ENCODE peak calls at places on chromosomes 6 and 20, in four cellular contexts. One of them, this sample, is unnamed.
A peak's percentile ranks its signal among the peaks of the same experiment; 100 is the strongest.

GRCh38 chr20:14712302-14712739 is 374.9 kb upstream of the FLRT3 start:
- DNase-seq in neural progenitor cell: peak; percentile 41
- DNase-seq in K562: no peak
- DNase-seq in H9: no peak
- DNase-seq in this sample: no peak

GRCh38 chr6:18138906-18139305 is 16.0 kb downstream of the TPMT start:
- DNase-seq in neural progenitor cell: no peak
- DNase-seq in K562: no peak
- DNase-seq in H9: no peak
- DNase-seq in this sample: no peak

GRCh38 chr6:124961784-124962611 is at the start of gene RNF217:
- DNase-seq in neural progenitor cell: peak; percentile 74
- DNase-seq in K562: peak; percentile 86
- DNase-seq in H9: peak; percentile 49
- DNase-seq in this sample: peak; percentile 87

GRCh38 chr6:75855047-75855446 is 106.0 kb downstream of the MYO6 start:
- DNase-seq in neural progenitor cell: peak; percentile 78
- DNase-seq in K562: peak; percentile 21
- DNase-seq in H9: no peak
- DNase-seq in this sample: no peak

GRCh38 chr20:7911586-7912330 is 28.5 kb downstream of the HAO1 start:
- DNase-seq in neural progenitor cell: no peak
- DNase-seq in K562: no peak
- DNase-seq in H9: no peak
- DNase-seq in this sample: no peak

GRCh38 chr20:34111712-34112599 is at the start of gene EIF2S2:
- DNase-seq in neural progenitor cell: peak; percentile 100
- DNase-seq in K562: peak; percentile 92
- DNase-seq in H9: peak; percentile 98
- DNase-seq in this sample: peak; percentile 99

GRCh38 chr6:99282479-99283062 is 66.9 kb downstream of the FAXC start:
- DNase-seq in neural progenitor cell: peak; percentile 13
- DNase-seq in K562: peak; percentile 14
- DNase-seq in H9: no peak
- DNase-seq in this sample: no peak

GRCh38 chr6:111357680-111358079 is 125.3 kb downstream of the REV3L start:
- DNase-seq in neural progenitor cell: no peak
- DNase-seq in K562: no peak
- DNase-seq in H9: no peak
- DNase-seq in this sample: no peak

GRCh38 chr6:6008648-6009421 is 2.1 kb upstream of the NRN1 start:
- DNase-seq in neural progenitor cell: peak; percentile 91
- DNase-seq in K562: peak; percentile 97
- DNase-seq in H9: peak; percentile 92
- DNase-seq in this sample: peak; percentile 91

GRCh38 chr20:3398681-3399252 is 8.7 kb downstream of the DNAAF9 start:
- DNase-seq in neural progenitor cell: no peak
- DNase-seq in K562: no peak
- DNase-seq in H9: no peak
- DNase-seq in this sample: no peak

GRCh38 chr20:50467618-50468373 is 42.4 kb upstream of the PTPN1 start:
- DNase-seq in neural progenitor cell: peak; percentile 31
- DNase-seq in K562: peak; percentile 77
- DNase-seq in H9: peak; percentile 69
- DNase-seq in this sample: no peak

GRCh38 chr6:16168858-16169257 is 40.0 kb downstream of the MYLIP start:
- DNase-seq in neural progenitor cell: peak; percentile 59
- DNase-seq in K562: no peak
- DNase-seq in H9: no peak
- DNase-seq in this sample: no peak

GRCh38 chr6:117264487-117265424 is 602 bp upstream of the VGLL2 start:
- DNase-seq in neural progenitor cell: peak; percentile 36
- DNase-seq in K562: no peak
- DNase-seq in H9: peak; percentile 39
- DNase-seq in this sample: no peak

GRCh38 chr20:47262365-47263013 is 94.0 kb downstream of the ZMYND8 start:
- DNase-seq in neural progenitor cell: no peak
- DNase-seq in K562: no peak
- DNase-seq in H9: no peak
- DNase-seq in this sample: no peak

GRCh38 chr6:163446529-163446928 is 32.0 kb downstream of the QKI start:
- DNase-seq in neural progenitor cell: no peak
- DNase-seq in K562: no peak
- DNase-seq in H9: no peak
- DNase-seq in this sample: no peak

GRCh38 chr6:11711994-11712698 is 66.5 kb downstream of the ADTRP start:
- DNase-seq in neural progenitor cell: no peak
- DNase-seq in K562: no peak
- DNase-seq in H9: no peak
- DNase-seq in this sample: no peak
- H3K9ac ChIP-seq in neural progenitor cell: no peak overlapping the region
- H3K9ac ChIP-seq in K562: no peak overlapping the region
- H3K9ac ChIP-seq in H9: no peak overlapping the region
- H3K9ac ChIP-seq in this sample: no peak overlapping the region

GRCh38 chr6:28212510-28213212 is 12.4 kb upstream of the ZSCAN9 start:
- DNase-seq in neural progenitor cell: peak; percentile 78
- DNase-seq in K562: peak; percentile 81
- DNase-seq in H9: peak; percentile 84
- DNase-seq in this sample: no peak
- TF ChIP-seq CTCF in neural progenitor cell: no peak
- TF ChIP-seq CTCF in K562: no peak
- TF ChIP-seq CTCF in H9: no peak
- TF ChIP-seq CTCF in this sample: no peak

DNA sequence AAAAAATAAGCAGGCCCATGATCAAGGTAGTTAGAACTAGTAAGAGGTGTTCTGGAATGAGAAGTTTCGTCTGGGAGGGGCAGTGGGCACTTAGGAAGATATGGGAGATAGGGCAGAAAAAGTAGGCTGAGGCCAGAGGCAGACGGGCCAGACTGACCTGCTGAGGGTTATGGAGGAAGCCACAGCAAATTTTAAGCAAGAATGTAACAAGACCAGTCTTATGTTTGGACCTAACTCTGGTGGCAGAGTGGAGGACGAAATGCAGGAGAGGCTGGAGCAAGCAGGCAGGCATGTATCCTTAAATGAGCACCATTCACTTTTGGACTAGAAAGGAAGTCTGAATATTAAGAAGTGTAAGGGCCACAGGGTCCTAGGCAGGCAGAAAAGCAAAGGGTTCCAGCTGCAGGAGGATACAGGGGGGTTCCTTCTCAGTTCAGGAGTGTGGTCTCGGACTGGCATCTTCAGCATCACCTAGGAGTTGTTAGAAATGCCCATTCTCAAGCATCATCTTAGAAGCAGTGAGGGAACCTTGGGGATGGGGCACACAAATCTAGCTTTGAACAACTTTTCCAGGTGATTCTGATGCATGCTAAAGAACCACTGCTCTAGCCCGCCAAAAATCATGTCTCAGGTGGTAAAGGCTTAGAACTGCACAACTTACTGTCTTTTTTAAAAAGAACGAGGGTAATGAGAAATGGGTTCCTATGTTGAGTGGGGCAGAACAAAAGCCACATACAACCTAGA is 1.7 kb upstream of the DSTN start:
- DNase-seq in neural progenitor cell: no peak
- DNase-seq in K562: no peak
- DNase-seq in H9: no peak
- DNase-seq in this sample: no peak
- H3K9ac ChIP-seq in neural progenitor cell: no peak overlapping the region
- H3K9ac ChIP-seq in K562: no peak overlapping the region
- H3K9ac ChIP-seq in H9: peak overlapping the region; percentile 85
- H3K9ac ChIP-seq in this sample: peak overlapping the region; percentile 85

GRCh38 chr6:36844232-36845170 is 5.3 kb upstream of the CPNE5 start:
- DNase-seq in neural progenitor cell: no peak
- DNase-seq in K562: no peak
- DNase-seq in H9: no peak
- DNase-seq in this sample: no peak
- TF ChIP-seq CTCF in neural progenitor cell: no peak
- TF ChIP-seq CTCF in K562: no peak
- TF ChIP-seq CTCF in H9: no peak
- TF ChIP-seq CTCF in this sample: no peak

GRCh38 chr6:41937472-41937871 is 4.1 kb downstream of the CCND3 start:
- DNase-seq in neural progenitor cell: no peak
- DNase-seq in K562: no peak
- DNase-seq in H9: no peak
- DNase-seq in this sample: no peak
- H3K9ac ChIP-seq in neural progenitor cell: no peak overlapping the region
- H3K9ac ChIP-seq in K562: peak overlapping the region; percentile 84
- H3K9ac ChIP-seq in H9: no peak overlapping the region
- H3K9ac ChIP-seq in this sample: no peak overlapping the region

GRCh38 chr20:17660667-17661066 is 21.4 kb downstream of the RRBP1 start:
- DNase-seq in neural progenitor cell: no peak
- DNase-seq in K562: no peak
- DNase-seq in H9: no peak
- DNase-seq in this sample: peak; percentile 11

GRCh38 chr20:17658648-17658993 is 23.4 kb downstream of the RRBP1 start:
- DNase-seq in neural progenitor cell: no peak
- DNase-seq in K562: no peak
- DNase-seq in H9: no peak
- DNase-seq in this sample: no peak

GRCh38 chr20:17661121-17661744 is 20.8 kb downstream of the RRBP1 start:
- DNase-seq in neural progenitor cell: no peak
- DNase-seq in K562: no peak
- DNase-seq in H9: no peak
- DNase-seq in this sample: peak; percentile 10

GRCh38 chr20:17657898-17658647 is 24.0 kb downstream of the RRBP1 start:
- DNase-seq in neural progenitor cell: no peak
- DNase-seq in K562: no peak
- DNase-seq in H9: no peak
- DNase-seq in this sample: no peak

DNA sequence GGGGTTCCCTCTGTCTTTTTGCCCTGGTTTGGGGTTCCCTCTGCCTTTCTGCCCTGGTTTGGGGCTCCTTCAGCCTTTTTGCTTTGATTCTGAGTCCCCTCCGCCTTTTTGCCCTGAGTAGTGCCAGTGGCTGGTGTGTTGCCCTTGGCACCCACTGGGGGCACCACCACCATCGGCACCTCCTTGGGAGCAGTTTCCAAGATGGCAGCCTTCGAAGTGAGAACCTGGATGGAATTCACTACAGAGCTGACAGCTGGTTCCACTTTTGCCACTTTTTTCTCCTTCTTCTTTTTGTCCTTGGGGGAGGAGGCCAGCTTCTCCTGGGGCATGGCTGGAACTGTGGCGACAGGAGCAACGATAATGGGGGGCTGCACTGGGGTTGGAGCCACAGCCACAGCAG is 22.2 kb downstream of the RRBP1 start:
- DNase-seq in neural progenitor cell: no peak
- DNase-seq in K562: no peak
- DNase-seq in H9: no peak
- DNase-seq in this sample: no peak
- TF ChIP-seq CTCF in neural progenitor cell: peak; percentile 8
- TF ChIP-seq CTCF in K562: no peak
- TF ChIP-seq CTCF in H9: peak; percentile 40
- TF ChIP-seq CTCF in this sample: no peak

GRCh38 chr6:157200611-157201010 is 122.7 kb downstream of the TMEM242 start:
- DNase-seq in neural progenitor cell: no peak
- DNase-seq in K562: no peak
- DNase-seq in H9: no peak
- DNase-seq in this sample: no peak
- H3K9ac ChIP-seq in neural progenitor cell: no peak overlapping the region
- H3K9ac ChIP-seq in K562: no peak overlapping the region
- H3K9ac ChIP-seq in H9: no peak overlapping the region
- H3K9ac ChIP-seq in this sample: no peak overlapping the region

DNA sequence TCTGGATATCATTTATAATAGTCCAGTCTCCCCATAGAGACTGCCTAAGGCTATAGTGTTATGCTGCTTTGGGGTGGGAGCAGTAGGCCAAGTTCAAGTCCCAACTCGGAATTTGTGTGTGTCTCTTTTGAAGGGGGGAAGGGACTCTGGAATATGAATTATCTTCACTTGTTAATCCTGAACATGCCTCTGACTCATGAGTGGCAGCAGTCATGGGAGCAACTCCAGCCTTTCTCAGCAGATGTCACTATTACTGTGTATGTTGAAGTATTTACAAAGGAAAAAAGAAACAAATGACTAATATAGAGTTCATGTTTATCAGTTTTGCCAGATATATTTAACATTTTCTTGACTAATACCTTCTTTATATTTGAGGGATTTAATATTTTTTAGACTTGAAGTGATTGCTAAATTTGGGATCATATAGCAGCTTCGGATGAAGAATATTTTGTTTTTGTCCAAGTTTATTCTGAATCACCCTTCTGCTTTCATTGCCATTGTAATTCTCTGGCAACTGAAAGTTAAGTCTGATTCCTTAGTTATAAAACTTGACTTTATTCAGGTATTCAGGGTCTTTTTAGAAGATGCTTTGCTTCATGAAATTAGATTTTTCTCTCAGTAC is 23.4 kb downstream of the FAM217A start:
- DNase-seq in neural progenitor cell: no peak
- DNase-seq in K562: peak; percentile 37
- DNase-seq in H9: no peak
- DNase-seq in this sample: no peak
- TF ChIP-seq CTCF in neural progenitor cell: peak; percentile 38
- TF ChIP-seq CTCF in K562: peak; percentile 48
- TF ChIP-seq CTCF in H9: peak; percentile 43
- TF ChIP-seq CTCF in this sample: peak; percentile 48

GRCh38 chr6:167795321-167795811 is 31.3 kb upstream of the AFDN start:
- DNase-seq in neural progenitor cell: no peak
- DNase-seq in K562: no peak
- DNase-seq in H9: no peak
- DNase-seq in this sample: no peak

GRCh38 chr6:167797079-167797870 is 29.4 kb upstream of the AFDN start:
- DNase-seq in neural progenitor cell: no peak
- DNase-seq in K562: no peak
- DNase-seq in H9: no peak
- DNase-seq in this sample: no peak

GRCh38 chr6:167794386-167795157 is 32.1 kb upstream of the AFDN start:
- DNase-seq in neural progenitor cell: no peak
- DNase-seq in K562: no peak
- DNase-seq in H9: no peak
- DNase-seq in this sample: no peak

GRCh38 chr6:167796668-167797031 is 30.1 kb upstream of the AFDN start:
- DNase-seq in neural progenitor cell: no peak
- DNase-seq in K562: no peak
- DNase-seq in H9: no peak
- DNase-seq in this sample: no peak

GRCh38 chr6:167795874-167796667 is 30.6 kb upstream of the AFDN start:
- DNase-seq in neural progenitor cell: no peak
- DNase-seq in K562: no peak
- DNase-seq in H9: peak; percentile 70
- DNase-seq in this sample: peak; percentile 89
- H3K9ac ChIP-seq in neural progenitor cell: no peak overlapping the region
- H3K9ac ChIP-seq in K562: peak overlapping the region; percentile 39
- H3K9ac ChIP-seq in H9: no peak overlapping the region
- H3K9ac ChIP-seq in this sample: peak overlapping the region; percentile 36

DNA sequence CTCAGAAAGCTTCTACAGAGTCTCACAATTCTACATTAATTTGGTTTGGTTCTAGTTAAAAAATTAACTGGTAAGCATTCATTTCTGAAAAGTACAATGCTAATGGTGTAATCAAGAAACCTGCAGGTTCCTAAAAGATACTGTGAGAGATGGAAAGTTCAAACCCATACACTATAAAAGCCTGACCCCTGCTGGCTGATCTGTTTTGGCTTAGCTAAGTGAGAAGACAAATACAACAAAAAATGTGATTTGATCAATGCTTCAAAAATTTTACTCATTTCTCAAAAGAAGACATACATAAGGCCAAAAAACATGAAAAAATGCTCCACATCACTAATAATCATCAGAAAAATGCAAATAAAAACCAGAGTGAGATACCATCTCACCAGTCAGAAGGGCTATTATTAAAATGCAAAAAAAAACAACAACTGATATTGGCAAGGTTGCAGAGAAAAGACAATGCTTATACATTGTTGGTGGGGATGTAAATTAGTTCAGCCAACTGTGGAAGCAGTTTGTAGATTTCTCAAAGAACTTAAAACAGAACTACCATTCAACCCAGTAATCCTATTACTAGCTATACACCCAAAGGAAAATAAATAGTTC is 102.8 kb downstream of the MOXD1 start:
- DNase-seq in neural progenitor cell: peak; percentile 62
- DNase-seq in K562: peak; percentile 23
- DNase-seq in H9: peak; percentile 33
- DNase-seq in this sample: no peak
- TF ChIP-seq CTCF in neural progenitor cell: peak; percentile 72
- TF ChIP-seq CTCF in K562: peak; percentile 53
- TF ChIP-seq CTCF in H9: peak; percentile 74
- TF ChIP-seq CTCF in this sample: peak; percentile 58